ENCODE peak calls at places on chromosome 12, in six cellular contexts. T is adipocyte, X is HCT116, R is PC-3, G is fibroblast of lung, F is GM12878. V is an unnamed sample. For H3K9me3, the result is how much of the 10 kb centered on the place peaks cover.

GRCh38 chr12:124466200-124467128 is 100.9 kb downstream of the NCOR2 start:
- DNase-seq in T (no peak), X (no peak), R (no peak), G (no peak), F (no peak), V (peak)

GRCh38 chr12:47781479-47782371 is 8.7 kb downstream of the SLC48A1 start:
- DNase-seq in T (no peak), X (no peak), R (peak), G (no peak), F (no peak), V (no peak)

GRCh38 chr12:11015775-11016430 is 6.5 kb downstream of the TAS2R19 start:
- DNase-seq in T (no peak), X (no peak), R (no peak), G (no peak), F (no peak), V (no peak)

GRCh38 chr12:29921307-29921706 is 137.6 kb upstream of the TMTC1 start:
- DNase-seq in T (no peak), X (peak), R (peak), G (peak), F (no peak), V (no peak)

GRCh38 chr12:5220835-5221234 is 177.2 kb downstream of the KCNA5 start:
- DNase-seq in T (no peak), X (no peak), R (no peak), G (no peak), F (no peak), V (no peak)

GRCh38 chr12:40055776-40056175 is 50.1 kb downstream of the SLC2A13 start:
- DNase-seq in T (no peak), X (no peak), R (no peak), G (no peak), F (no peak), V (no peak)

GRCh38 chr12:89593233-89593632 is 67.4 kb upstream of the POC1B start:
- DNase-seq in T (no peak), X (no peak), R (no peak), G (no peak), F (no peak), V (no peak)

GRCh38 chr12:12686925-12687324 is 9.1 kb downstream of the GPR19 start:
- DNase-seq in T (peak), X (no peak), R (no peak), G (no peak), F (no peak), V (no peak)

GRCh38 chr12:65642006-65642695 is 182.1 kb upstream of the HMGA2 start:
- DNase-seq in T (no peak), X (no peak), R (no peak), G (no peak), F (no peak), V (no peak)

GRCh38 chr12:93573552-93574223 is 1.2 kb downstream of the SOCS2 start:
- DNase-seq in T (no peak), X (no peak), R (peak), G (peak), F (no peak), V (no peak)

GRCh38 chr12:116856729-116857128 is 24.5 kb downstream of the HRK start:
- DNase-seq in T (no peak), X (no peak), R (no peak), G (no peak), F (no peak), V (no peak)

GRCh38 chr12:100017056-100017455 is 32.3 kb upstream of the ANKS1B start:
- DNase-seq in T (no peak), X (no peak), R (peak), G (no peak), F (no peak), V (no peak)

GRCh38 chr12:12599750-12600643 is 11.7 kb upstream of the CREBL2 start:
- DNase-seq in T (no peak), X (no peak), R (peak), G (no peak), F (no peak), V (no peak)

GRCh38 chr12:19151298-19151697 is 21.8 kb downstream of the PLEKHA5 start:
- DNase-seq in T (no peak), X (no peak), R (no peak), G (no peak), F (no peak), V (no peak)

GRCh38 chr12:65818454-65819382 is 5.6 kb upstream of the HMGA2 start:
- DNase-seq in T (no peak), X (peak), R (peak), G (no peak), F (no peak), V (no peak)

GRCh38 chr12:46664771-46665287 is 161.0 kb downstream of the SLC38A4 start:
- DNase-seq in T (peak), X (peak), R (peak), G (peak), F (peak), V (no peak)

GRCh38 chr12:115201928-115202327 is 518.0 kb upstream of the TBX3 start:
- DNase-seq in T (no peak), X (no peak), R (peak), G (peak), F (no peak), V (no peak)

GRCh38 chr12:121392325-121392716 is 7.6 kb upstream of the RNF34 start:
- DNase-seq in T (no peak), X (no peak), R (no peak), G (no peak), F (no peak), V (no peak)

GRCh38 chr12:7907009-7907408 is 29.0 kb downstream of the SLC2A3 start:
- DNase-seq in T (peak), X (peak), R (peak), G (peak), F (no peak), V (no peak)

DNA sequence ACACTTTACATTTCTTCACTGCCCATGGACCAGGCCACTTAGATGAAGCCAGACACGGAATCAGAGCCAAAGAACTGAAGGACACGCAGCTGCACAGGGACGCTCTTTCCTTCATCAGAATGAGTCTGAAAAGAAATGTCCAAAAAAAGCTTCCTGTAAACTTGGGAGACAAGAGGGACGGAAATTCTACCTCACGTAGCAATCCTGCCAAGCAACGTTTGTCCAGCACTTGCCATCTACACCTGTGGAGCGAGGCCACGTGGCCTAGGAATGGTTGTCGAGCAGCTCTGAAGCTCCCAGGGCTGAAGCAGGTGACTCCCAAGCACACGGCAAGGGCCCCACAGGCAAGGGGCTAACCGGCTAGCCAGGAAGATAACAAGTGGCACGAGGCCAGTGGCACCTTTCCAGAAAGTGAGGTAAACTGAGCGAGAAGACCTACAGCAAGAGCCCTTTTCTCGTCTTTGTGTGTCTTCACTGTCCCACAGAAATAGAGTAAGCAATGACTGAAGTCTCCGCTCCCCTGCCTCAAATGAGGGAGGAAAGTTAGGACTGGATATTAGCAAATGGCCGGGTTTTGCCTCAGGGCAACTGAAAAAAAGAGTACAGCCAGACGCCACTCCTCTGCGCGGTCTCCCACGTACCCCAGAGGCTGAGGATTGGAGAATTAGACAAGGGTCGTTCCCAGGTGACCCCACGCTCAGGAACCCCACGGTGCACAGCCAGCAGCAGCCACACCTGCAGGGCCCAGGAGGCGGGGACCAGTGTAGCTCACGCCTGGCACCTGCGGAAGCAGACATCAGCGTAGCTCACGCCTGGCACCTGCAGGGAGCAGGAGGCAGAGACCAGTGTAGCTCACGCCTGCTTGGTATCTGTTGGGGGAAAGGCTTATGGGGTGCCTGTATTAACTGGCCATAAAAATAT is 7.7 kb downstream of the ZNF605 start:
- DNase-seq in T (no peak), X (no peak), R (no peak), G (no peak), F (no peak), V (no peak)
- H3K9me3 ChIP-seq in T (half or more), X (under half), R (under half), G (under half), F (half or more), V (under half)

GRCh38 chr12:104494137-104494815 is 37.5 kb downstream of the CHST11 start:
- DNase-seq in T (no peak), X (no peak), R (no peak), G (no peak), F (peak), V (no peak)

GRCh38 chr12:104488383-104488782 is 31.6 kb downstream of the CHST11 start:
- DNase-seq in T (no peak), X (no peak), R (no peak), G (no peak), F (no peak), V (no peak)

GRCh38 chr12:104490221-104490620 is 33.5 kb downstream of the CHST11 start:
- DNase-seq in T (no peak), X (no peak), R (no peak), G (no peak), F (no peak), V (no peak)

GRCh38 chr12:104493504-104493903 is 36.8 kb downstream of the CHST11 start:
- DNase-seq in T (no peak), X (no peak), R (no peak), G (no peak), F (no peak), V (no peak)

GRCh38 chr12:104490850-104491249 is 34.1 kb downstream of the CHST11 start:
- DNase-seq in T (no peak), X (no peak), R (no peak), G (no peak), F (no peak), V (no peak)
- H3K9ac ChIP-seq in T (no peak), X (no peak), R (no peak), G (no peak), F (no peak), V (no peak)

GRCh38 chr12:94690199-94690695 is 39.9 kb upstream of the TMCC3 start:
- DNase-seq in T (peak), X (no peak), R (no peak), G (peak), F (no peak), V (no peak)

GRCh38 chr12:94684416-94684815 is 34.1 kb upstream of the TMCC3 start:
- DNase-seq in T (no peak), X (no peak), R (no peak), G (no peak), F (no peak), V (no peak)

GRCh38 chr12:94689646-94690036 is 39.3 kb upstream of the TMCC3 start:
- DNase-seq in T (peak), X (no peak), R (no peak), G (no peak), F (no peak), V (no peak)

GRCh38 chr12:94689002-94689645 is 38.8 kb upstream of the TMCC3 start:
- DNase-seq in T (peak), X (no peak), R (no peak), G (peak), F (no peak), V (no peak)

GRCh38 chr12:94686834-94687628 is 36.7 kb upstream of the TMCC3 start:
- DNase-seq in T (peak), X (no peak), R (peak), G (peak), F (no peak), V (no peak)
- H3K9me3 ChIP-seq in T (under half), X (under half), R (under half), G (under half), F (under half), V (under half)

DNA sequence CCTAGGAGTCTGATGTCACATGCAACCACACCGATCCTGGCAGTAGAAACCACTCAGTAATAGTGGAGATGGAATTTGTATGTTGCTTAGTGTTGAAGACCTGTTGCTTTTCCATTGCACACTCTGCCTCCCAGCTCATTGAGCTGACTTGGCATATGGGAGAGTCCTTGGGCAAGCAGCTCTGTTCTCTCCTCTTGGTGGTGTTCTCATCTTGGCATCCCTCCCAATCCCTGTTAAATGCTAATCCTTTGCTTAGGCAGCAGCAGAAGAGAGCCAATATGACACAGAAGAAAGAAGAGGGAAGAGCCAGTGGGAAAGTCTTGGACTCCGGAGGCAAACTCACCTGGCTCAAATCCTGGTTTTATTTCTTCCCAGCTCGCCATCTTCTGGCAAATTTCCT is 178.0 kb upstream of the CAND1 start:
- DNase-seq in T (no peak), X (no peak), R (no peak), G (no peak), F (no peak), V (no peak)
- H3K9ac ChIP-seq in T (no peak), X (no peak), R (no peak), G (no peak), F (no peak), V (no peak)

DNA sequence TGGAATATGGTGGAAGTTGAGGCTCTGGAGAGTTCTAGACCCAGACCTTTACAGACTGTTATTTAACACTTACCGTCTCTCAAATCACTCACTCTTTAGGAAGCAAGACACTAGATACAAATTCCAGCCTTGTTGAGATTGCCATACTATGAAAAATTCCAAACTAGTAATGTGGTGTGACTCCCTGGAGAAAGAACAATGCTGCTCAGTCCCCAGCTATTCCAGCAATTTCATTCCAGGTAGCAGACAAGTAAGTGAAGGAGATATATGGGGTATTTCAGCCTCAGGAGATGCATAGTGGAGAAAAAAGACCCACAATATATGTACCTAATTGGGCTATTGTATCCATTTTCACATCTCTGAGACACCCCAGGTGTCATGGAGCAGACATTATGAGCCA is 678.9 kb upstream of the LMO3 start:
- DNase-seq in T (no peak), X (no peak), R (no peak), G (no peak), F (no peak), V (no peak)
- H3K9me3 ChIP-seq in T (under half), X (under half), R (under half), G (under half), F (under half), V (under half)

DNA sequence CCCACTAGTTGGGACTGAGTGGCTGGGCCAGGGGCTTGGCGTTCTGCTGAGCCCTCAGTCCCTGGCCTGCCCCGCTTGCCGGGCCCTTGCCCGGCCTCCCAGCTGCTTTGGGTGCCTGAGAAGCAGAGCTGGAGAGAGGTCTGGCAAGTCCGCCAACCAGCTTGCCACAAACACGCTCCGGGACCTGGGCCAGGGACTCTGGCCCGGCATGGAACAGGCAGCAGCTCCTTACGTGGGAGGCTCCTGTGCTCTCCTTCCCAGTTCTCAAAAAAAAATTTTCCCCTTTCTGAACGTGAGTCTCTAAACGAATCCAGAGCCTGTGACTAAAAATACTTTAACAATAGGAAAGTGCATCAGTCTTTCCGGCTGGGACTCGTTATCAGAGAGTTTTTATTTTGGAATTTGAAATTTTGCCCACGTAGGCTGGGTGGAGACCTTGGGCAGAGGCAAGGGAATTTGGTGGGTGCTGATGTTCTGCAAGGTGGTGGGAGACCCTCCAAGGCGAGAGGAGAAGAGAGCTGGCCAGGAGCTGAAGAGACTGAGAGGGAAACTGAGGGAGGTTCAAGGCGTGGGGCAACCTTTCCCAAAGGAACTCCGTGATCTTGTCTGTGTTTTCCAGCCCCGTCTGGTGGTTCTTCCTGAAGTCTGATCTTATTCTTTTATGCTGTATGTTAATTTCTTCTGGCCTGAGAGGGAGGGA is 6.8 kb upstream of the NR4A1 start:
- DNase-seq in T (peak), X (no peak), R (no peak), G (peak), F (no peak), V (no peak)
- H3K9ac ChIP-seq in T (peak), X (no peak), R (no peak), G (peak), F (no peak), V (no peak)

GRCh38 chr12:31965090-31965489 is 5.9 kb downstream of the RESF1 start:
- DNase-seq in T (no peak), X (no peak), R (no peak), G (no peak), F (no peak), V (no peak)
- H3K9me3 ChIP-seq in T (under half), X (under half), R (under half), G (under half), F (under half), V (under half)

DNA sequence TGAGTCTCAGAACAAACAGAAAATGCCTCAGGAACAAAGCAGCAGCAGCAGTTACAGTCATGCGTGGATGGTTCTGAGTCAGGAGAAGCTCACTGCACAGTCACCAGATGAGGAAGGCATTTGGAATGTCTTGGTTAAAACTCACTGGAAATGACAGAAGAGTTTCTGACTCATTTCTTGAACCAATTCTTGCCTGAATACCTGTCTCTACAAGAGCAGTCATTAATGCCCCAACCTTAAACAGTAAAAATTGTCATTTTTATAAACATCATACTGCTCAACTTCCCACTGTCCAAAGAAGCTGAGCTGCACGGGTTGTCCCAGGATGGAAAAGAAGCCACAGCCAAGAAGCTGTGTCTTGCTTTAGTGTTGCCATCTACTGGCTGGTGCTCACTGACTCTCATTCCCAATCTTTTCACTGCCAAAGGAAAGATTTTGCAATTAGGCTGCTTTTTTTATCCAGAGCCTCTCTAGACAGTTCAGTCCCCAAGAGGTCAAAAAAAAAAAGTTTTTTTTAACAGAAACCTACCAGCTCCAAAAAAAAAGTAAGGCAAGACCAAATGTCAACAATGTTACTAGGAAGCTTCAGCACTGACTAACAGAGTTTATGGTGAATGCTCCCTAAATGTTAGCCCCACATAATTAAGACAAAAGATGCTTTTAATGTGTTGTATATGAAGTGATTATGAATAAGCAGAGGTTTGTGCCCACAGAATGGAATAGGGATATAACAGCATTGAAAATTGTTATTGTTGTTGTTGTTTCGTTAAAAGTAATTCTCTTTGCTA is 40.4 kb downstream of the KICS2 start:
- DNase-seq in T (peak), X (peak), R (peak), G (peak), F (no peak), V (no peak)
- H3K9ac ChIP-seq in T (peak), X (peak), R (peak), G (no peak), F (no peak), V (no peak)

DNA sequence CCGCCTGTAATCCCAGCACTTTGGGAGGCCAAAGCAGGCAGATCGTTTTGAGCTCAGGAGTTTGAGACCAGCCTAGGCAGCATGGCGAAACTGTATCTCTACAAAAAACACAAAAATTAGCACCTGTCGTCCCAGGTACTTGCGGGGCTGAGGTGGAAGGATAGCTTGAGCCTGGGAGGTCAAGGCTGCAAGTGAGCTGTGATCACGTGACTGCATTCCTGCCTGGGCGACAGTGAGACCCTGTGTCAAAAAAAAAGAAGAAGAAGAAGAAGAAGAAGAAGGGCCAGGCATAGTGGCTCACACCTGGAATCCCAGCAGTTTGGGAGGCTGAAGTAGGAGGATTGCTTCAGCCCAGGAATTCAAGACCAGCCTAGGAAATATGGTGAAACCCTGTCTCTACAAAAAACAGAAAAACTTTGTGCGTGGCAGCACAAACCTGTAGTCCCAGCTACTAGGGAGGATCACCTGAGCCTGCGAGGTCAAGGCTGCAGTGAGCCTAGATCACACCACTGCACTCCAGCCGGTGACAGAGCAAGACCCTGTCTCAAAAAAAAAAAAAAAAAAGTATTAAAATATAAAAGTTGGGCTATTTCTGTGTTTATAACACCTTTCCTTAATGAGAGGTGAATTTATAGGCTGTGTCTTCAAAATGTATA is 15.5 kb downstream of the RXYLT1 start:
- DNase-seq in T (no peak), X (no peak), R (no peak), G (no peak), F (no peak), V (no peak)
- H3K9me3 ChIP-seq in T (under half), X (under half), R (under half), G (under half), F (under half), V (under half)